ENCODE peak calls at places on chromosomes 1 and 21, in seven cellular contexts. T is CD4-positive, alpha-beta memory T cell; V is endothelial cell of umbilical vein; R is thoracic aorta; C is fibroblast of lung; P is IMR-90; N is brain microvascular endothelial cell. U is an unnamed sample.
A peak's percentile ranks its signal among the peaks of the same experiment; 100 is the strongest.

GRCh38 chr1:159925713-159926066 is 383 bp upstream of the TAGLN2 start:
- DNase-seq in T (no peak), V (no peak), R (no peak), C (no peak), P (no peak), N (no peak), U (no peak)

GRCh38 chr1:70779571-70779970 is 268.0 kb downstream of the PTGER3 start:
- DNase-seq in T (no peak), V (no peak), R (no peak), C (peak; percentile 47), P (peak; percentile 19), N (no peak), U (no peak)

GRCh38 chr1:59415876-59416275 is 119.0 kb downstream of the FGGY start:
- DNase-seq in T (no peak), V (no peak), R (no peak), C (peak; percentile 89), P (peak; percentile 40), N (no peak), U (no peak)

GRCh38 chr1:181424786-181425403 is 58.4 kb upstream of the CACNA1E start:
- DNase-seq in T (peak; percentile 66), V (peak; percentile 71), R (no peak), C (peak; percentile 41), P (peak; percentile 58), N (peak; percentile 64), U (peak; percentile 48)

GRCh38 chr1:231036416-231036815 is 3.6 kb downstream of the FAM89A start:
- DNase-seq in T (no peak), V (no peak), R (no peak), C (no peak), P (no peak), N (peak; percentile 9), U (no peak)

GRCh38 chr1:206537141-206537540 is 29.8 kb downstream of the RASSF5 start:
- DNase-seq in T (no peak), V (no peak), R (no peak), C (peak; percentile 74), P (peak; percentile 18), N (peak; percentile 59), U (no peak)

GRCh38 chr1:93816970-93817738 is 61.9 kb downstream of the DNTTIP2 start:
- DNase-seq in T (no peak), V (peak; percentile 96), R (no peak), C (peak; percentile 72), P (peak; percentile 85), N (peak; percentile 53), U (no peak)

GRCh38 chr1:184752656-184753055 is 2.0 kb downstream of the EDEM3 start:
- DNase-seq in T (no peak), V (no peak), R (no peak), C (no peak), P (no peak), N (no peak), U (no peak)

GRCh38 chr21:39837861-39838359 is 29.3 kb upstream of the PCP4 start:
- DNase-seq in T (no peak), V (no peak), R (no peak), C (no peak), P (no peak), N (no peak), U (no peak)

DNA sequence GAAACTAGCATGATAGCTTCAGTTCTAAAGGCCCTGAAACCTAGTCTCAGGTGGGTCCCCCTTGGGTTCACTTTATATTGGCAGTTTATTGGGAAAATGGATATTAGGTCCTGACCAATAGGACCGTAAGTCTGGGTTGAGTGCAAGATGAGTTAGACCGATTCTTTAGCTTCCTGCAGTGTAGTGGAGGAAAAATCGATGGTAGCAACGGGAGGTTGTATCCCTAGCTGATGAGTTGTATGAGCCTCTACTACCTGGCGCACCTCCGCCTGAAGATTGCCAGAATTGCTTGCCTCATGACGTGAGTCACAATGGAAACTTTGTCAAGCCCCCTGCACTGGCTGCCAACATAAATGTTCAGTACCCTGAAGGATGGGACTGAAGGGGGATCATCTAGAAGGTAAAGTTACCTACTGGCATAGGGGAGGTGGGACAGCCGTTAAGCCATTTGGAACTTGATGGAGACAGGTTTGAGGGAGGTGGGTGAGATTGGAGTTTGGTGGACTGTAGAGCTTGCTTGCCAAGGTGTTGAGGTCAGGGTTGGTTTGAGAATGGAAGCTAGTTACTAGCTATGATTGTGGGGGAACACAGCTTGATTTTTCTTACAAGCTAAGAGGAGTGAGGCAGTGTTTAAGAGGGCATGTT is 4.0 kb downstream of the RCC1 start:
- DNase-seq in T (no peak), V (no peak), R (no peak), C (peak; percentile 53), P (no peak), N (no peak), U (no peak)
- H3K4me3 ChIP-seq in T (peak overlapping the region; percentile 96), V (peak overlapping the region; percentile 4), R (peak overlapping the region; percentile 6), C (peak overlapping the region; percentile 84), P (no peak overlapping the region), N (peak overlapping the region; percentile 96), U (peak overlapping the region; percentile 91)

DNA sequence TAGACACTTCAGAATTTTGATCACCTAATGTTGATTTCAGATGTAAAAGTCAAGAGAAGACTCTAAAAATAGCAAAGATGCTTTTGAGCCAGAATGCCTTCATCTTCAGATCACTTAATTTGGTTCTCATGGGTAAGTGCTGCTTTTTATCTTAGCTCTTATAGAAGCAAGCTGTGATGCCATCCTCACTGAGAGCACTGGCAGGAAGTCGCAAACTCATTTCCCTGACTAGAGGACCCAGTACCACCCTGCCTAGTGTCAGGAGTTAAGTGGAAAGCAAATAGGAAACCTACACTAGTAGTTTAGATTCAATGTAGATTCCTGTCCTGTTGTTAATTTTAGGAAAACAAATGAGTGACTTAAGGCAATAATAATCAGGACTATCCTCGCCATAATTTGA is 12.1 kb downstream of the IFNAR2 start:
- DNase-seq in T (no peak), V (no peak), R (no peak), C (no peak), P (no peak), N (no peak), U (no peak)
- H3K27ac ChIP-seq in T (peak overlapping the region; percentile 2), V (no peak overlapping the region), R (no peak overlapping the region), C (no peak overlapping the region), P (no peak overlapping the region), N (no peak overlapping the region), U (peak overlapping the region; percentile 43)

DNA sequence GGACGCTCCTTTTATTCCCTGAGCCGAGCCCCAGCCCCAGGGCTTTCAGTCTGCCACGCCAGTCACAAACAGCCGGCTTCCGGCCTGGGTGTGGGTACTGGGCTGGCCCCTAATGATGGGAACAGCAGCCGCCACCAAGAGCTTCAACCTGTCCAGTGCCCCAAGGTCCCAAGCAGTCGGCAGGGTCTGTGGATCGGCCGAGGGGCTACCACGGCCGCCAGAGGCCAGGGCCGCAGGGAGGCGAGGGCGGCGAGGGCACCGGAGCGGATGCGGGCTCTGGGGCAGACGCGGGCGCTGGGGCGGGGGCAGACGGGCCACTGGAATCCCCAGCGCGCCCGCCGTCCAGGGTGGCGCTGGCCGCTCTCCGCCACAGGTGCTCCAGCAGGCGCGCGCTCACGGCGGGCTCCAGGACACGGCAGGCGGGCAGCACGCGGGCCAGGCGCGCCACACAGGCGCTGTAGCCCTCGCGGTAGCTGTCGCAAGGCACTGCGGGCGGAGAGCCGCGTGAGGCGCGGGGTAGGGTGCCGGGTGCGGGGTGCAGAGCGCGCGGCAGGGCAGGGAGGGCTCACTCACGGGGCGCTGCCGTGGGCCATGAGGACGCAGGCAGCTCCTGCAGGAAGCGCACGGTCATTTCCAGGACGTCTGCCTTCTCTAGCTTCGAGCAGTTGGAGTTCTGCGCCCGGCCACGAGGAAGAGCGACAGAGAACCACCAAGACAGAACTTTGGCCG is 887 bp downstream of the HES2 start:
- DNase-seq in T (no peak), V (no peak), R (no peak), C (no peak), P (no peak), N (no peak), U (no peak)
- H3K27me3 ChIP-seq in T (peaks cover 63% of the 10 kb centered on the region), V (peaks cover 4% of the 10 kb centered on the region), R (peaks cover 14% of the 10 kb centered on the region), C (peaks cover 63% of the 10 kb centered on the region), P (peaks cover 78% of the 10 kb centered on the region), N (peaks cover 66% of the 10 kb centered on the region), U (peaks cover 30% of the 10 kb centered on the region)

GRCh38 chr1:171780583-171781166 is 785 bp upstream of the METTL13 start:
- DNase-seq in T (no peak), V (no peak), R (no peak), C (no peak), P (no peak), N (no peak), U (no peak)
- H3K4me3 ChIP-seq in T (peak overlapping the region; percentile 36), V (peak overlapping the region; percentile 19), R (peak overlapping the region; percentile 91), C (peak overlapping the region; percentile 48), P (peak overlapping the region; percentile 31), N (peak overlapping the region; percentile 46), U (peak overlapping the region; percentile 87)

DNA sequence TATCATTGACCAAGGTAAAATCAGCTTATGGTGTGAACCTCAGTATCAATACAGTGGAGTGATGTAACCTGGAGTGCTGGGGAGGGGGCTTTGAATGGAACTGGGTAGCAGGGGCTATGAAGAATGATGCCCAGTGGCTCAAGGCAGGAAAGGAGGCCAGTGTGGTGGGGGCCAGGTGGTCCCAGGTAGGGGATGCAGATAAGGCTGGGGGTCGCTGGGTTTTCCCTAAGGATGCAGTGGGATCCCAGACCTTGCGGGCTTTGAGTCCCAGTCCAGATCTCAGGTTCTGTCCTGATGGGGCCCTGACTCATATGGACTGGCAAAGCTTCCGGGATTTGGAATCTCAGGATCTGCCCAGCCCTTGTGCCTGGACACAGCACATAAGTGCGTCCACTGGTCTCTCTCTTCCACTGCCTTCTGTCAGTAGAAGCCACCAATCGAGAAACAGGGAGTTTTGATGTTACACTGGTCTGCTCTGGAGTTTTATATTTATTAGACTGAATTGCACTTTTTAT is 52.0 kb downstream of the S100B start:
- DNase-seq in T (no peak), V (no peak), R (no peak), C (no peak), P (no peak), N (no peak), U (no peak)
- H3K27ac ChIP-seq in T (peak overlapping the region; percentile 58), V (no peak overlapping the region), R (no peak overlapping the region), C (no peak overlapping the region), P (no peak overlapping the region), N (no peak overlapping the region), U (peak overlapping the region; percentile 88)

DNA sequence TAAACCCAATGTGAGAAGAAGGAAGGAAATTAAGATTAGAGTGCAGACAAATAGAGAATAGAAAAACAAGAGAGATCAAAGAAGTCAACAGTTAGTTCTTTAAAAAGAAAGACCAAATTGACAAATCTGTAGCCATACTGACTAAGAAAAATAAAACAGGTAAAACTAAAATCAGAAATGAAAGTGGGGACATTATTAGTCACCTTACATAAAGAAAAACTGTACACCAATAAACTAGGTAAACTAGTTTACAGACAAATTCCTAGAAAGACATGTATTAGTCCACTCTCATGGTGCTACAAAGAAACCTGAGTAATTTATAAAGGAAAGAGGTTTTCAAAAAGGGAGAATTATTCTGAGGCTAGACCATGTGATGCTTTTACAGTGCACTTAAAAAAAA is 22.3 kb downstream of the BLZF1 start:
- DNase-seq in T (no peak), V (no peak), R (no peak), C (no peak), P (no peak), N (no peak), U (no peak)
- H3K27me3 ChIP-seq in T (no peaks in the 10 kb centered on the region), V (no peaks in the 10 kb centered on the region), R (no peaks in the 10 kb centered on the region), C (no peaks in the 10 kb centered on the region), P (no peaks in the 10 kb centered on the region), N (no peaks in the 10 kb centered on the region), U (no peaks in the 10 kb centered on the region)

U was measured in CD4-positive, CD25-positive, alpha-beta regulatory T cell.